ENCODE peak calls at places on chromosome 11, in six cellular contexts. One of them, this sample, is unnamed.

GRCh38 chr11:77370217-77370616 is 68.7 kb upstream of the GDPD4 start:
- DNase-seq in adrenal gland: no peak
- DNase-seq in lower leg skin: no peak
- DNase-seq in GM23338: peak
- DNase-seq in nephron progenitor cell: no peak
- DNase-seq in left lung: no peak
- DNase-seq in this sample: no peak

GRCh38 chr11:69166186-69167115 is 10.7 kb downstream of the SMIM38 start:
- DNase-seq in adrenal gland: peak
- DNase-seq in lower leg skin: no peak
- DNase-seq in GM23338: peak
- DNase-seq in nephron progenitor cell: no peak
- DNase-seq in left lung: peak
- DNase-seq in this sample: no peak

GRCh38 chr11:74773481-74773880 is 24.8 kb downstream of the RNF169 start:
- DNase-seq in adrenal gland: no peak
- DNase-seq in lower leg skin: no peak
- DNase-seq in GM23338: no peak
- DNase-seq in nephron progenitor cell: no peak
- DNase-seq in left lung: no peak
- DNase-seq in this sample: no peak

GRCh38 chr11:783581-784015 is 6.3 kb downstream of the CEND1 start:
- DNase-seq in adrenal gland: peak
- DNase-seq in lower leg skin: no peak
- DNase-seq in GM23338: peak
- DNase-seq in nephron progenitor cell: peak
- DNase-seq in left lung: peak
- DNase-seq in this sample: no peak

GRCh38 chr11:35042906-35043305 is 96.1 kb upstream of the CD44 start:
- DNase-seq in adrenal gland: no peak
- DNase-seq in lower leg skin: no peak
- DNase-seq in GM23338: no peak
- DNase-seq in nephron progenitor cell: no peak
- DNase-seq in left lung: no peak
- DNase-seq in this sample: no peak

GRCh38 chr11:13955971-13956421 is 6.5 kb upstream of the SPON1 start:
- DNase-seq in adrenal gland: peak
- DNase-seq in lower leg skin: peak
- DNase-seq in GM23338: peak
- DNase-seq in nephron progenitor cell: peak
- DNase-seq in left lung: peak
- DNase-seq in this sample: no peak

GRCh38 chr11:82889133-82890001 is 10.9 kb downstream of the PRCP start:
- DNase-seq in adrenal gland: no peak
- DNase-seq in lower leg skin: no peak
- DNase-seq in GM23338: no peak
- DNase-seq in nephron progenitor cell: peak
- DNase-seq in left lung: peak
- DNase-seq in this sample: no peak

GRCh38 chr11:130261546-130261945 is 53.2 kb downstream of the ZBTB44 start:
- DNase-seq in adrenal gland: no peak
- DNase-seq in lower leg skin: no peak
- DNase-seq in GM23338: no peak
- DNase-seq in nephron progenitor cell: no peak
- DNase-seq in left lung: no peak
- DNase-seq in this sample: no peak

GRCh38 chr11:20599424-20600346 is at the start of gene SLC6A5:
- DNase-seq in adrenal gland: peak
- DNase-seq in lower leg skin: no peak
- DNase-seq in GM23338: peak
- DNase-seq in nephron progenitor cell: peak
- DNase-seq in left lung: no peak
- DNase-seq in this sample: no peak

GRCh38 chr11:69647349-69647748 is 6.4 kb downstream of the CCND1 start:
- DNase-seq in adrenal gland: no peak
- DNase-seq in lower leg skin: no peak
- DNase-seq in GM23338: no peak
- DNase-seq in nephron progenitor cell: no peak
- DNase-seq in left lung: no peak
- DNase-seq in this sample: no peak

GRCh38 chr11:48088682-48089050 is 108.3 kb downstream of the PTPRJ start:
- DNase-seq in adrenal gland: no peak
- DNase-seq in lower leg skin: no peak
- DNase-seq in GM23338: no peak
- DNase-seq in nephron progenitor cell: no peak
- DNase-seq in left lung: no peak
- DNase-seq in this sample: no peak

GRCh38 chr11:30049214-30049613 is 32.4 kb upstream of the KCNA4 start:
- DNase-seq in adrenal gland: no peak
- DNase-seq in lower leg skin: no peak
- DNase-seq in GM23338: no peak
- DNase-seq in nephron progenitor cell: no peak
- DNase-seq in left lung: no peak
- DNase-seq in this sample: no peak
- TF ChIP-seq CTCF in adrenal gland: no peak
- TF ChIP-seq CTCF in lower leg skin: no peak
- TF ChIP-seq CTCF in GM23338: no peak
- TF ChIP-seq CTCF in nephron progenitor cell: no peak
- TF ChIP-seq CTCF in left lung: no peak
- TF ChIP-seq CTCF in this sample: no peak

GRCh38 chr11:63710476-63711217 is 29.3 kb downstream of the RTN3 start:
- DNase-seq in adrenal gland: no peak
- DNase-seq in lower leg skin: no peak
- DNase-seq in GM23338: no peak
- DNase-seq in nephron progenitor cell: no peak
- DNase-seq in left lung: no peak
- DNase-seq in this sample: no peak
- TF ChIP-seq CTCF in adrenal gland: no peak
- TF ChIP-seq CTCF in lower leg skin: no peak
- TF ChIP-seq CTCF in GM23338: peak
- TF ChIP-seq CTCF in nephron progenitor cell: no peak
- TF ChIP-seq CTCF in left lung: no peak
- TF ChIP-seq CTCF in this sample: no peak

DNA sequence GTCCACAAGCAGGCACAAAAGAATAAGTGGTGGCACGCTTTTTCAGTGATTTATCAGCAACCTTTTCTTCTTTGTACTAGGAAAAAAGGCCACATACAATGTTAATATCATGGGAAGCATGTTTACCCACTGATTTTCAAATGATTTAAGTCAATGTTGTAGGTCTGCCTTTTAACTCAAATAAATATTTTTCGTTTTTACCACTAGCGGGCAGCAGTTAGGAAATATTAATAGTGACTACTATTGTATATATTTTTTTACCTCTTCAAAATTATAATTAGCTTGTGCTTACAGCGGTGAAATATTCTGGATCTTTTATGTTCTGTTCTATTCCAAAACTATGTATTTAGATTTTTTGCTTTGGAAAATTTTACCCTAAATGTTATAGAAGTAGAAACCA is 6.4 kb upstream of the SLC17A6 start:
- DNase-seq in adrenal gland: no peak
- DNase-seq in lower leg skin: no peak
- DNase-seq in GM23338: no peak
- DNase-seq in nephron progenitor cell: no peak
- DNase-seq in left lung: no peak
- DNase-seq in this sample: no peak
- TF ChIP-seq CTCF in adrenal gland: no peak
- TF ChIP-seq CTCF in lower leg skin: no peak
- TF ChIP-seq CTCF in GM23338: no peak
- TF ChIP-seq CTCF in nephron progenitor cell: no peak
- TF ChIP-seq CTCF in left lung: no peak
- TF ChIP-seq CTCF in this sample: no peak

GRCh38 chr11:44034639-44035038 is 13.1 kb upstream of the ACCSL start:
- DNase-seq in adrenal gland: no peak
- DNase-seq in lower leg skin: no peak
- DNase-seq in GM23338: no peak
- DNase-seq in nephron progenitor cell: no peak
- DNase-seq in left lung: no peak
- DNase-seq in this sample: no peak

GRCh38 chr11:44033856-44034255 is 13.9 kb upstream of the ACCSL start:
- DNase-seq in adrenal gland: no peak
- DNase-seq in lower leg skin: no peak
- DNase-seq in GM23338: no peak
- DNase-seq in nephron progenitor cell: no peak
- DNase-seq in left lung: no peak
- DNase-seq in this sample: no peak

GRCh38 chr11:44036811-44037657 is 10.7 kb upstream of the ACCSL start:
- DNase-seq in adrenal gland: peak
- DNase-seq in lower leg skin: peak
- DNase-seq in GM23338: peak
- DNase-seq in nephron progenitor cell: peak
- DNase-seq in left lung: peak
- DNase-seq in this sample: no peak

GRCh38 chr11:44033411-44033850 is 14.3 kb upstream of the ACCSL start:
- DNase-seq in adrenal gland: no peak
- DNase-seq in lower leg skin: no peak
- DNase-seq in GM23338: no peak
- DNase-seq in nephron progenitor cell: no peak
- DNase-seq in left lung: no peak
- DNase-seq in this sample: no peak

DNA sequence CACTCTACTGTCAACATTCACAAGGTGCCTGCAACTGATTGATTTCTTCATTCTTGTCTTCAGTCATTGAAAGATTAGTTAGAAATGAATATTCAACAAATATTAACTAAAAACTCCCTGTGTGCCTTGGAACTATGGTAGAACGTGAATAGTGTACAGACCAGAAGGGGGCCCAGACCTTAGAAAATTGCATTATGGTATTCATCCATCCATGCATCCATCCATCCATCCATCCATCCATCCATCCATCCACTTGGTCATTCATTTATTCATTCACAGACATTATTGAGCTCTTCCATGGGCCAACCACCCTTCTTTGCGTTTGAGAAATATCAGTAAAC is 10.2 kb upstream of the ACCSL start:
- DNase-seq in adrenal gland: no peak
- DNase-seq in lower leg skin: no peak
- DNase-seq in GM23338: no peak
- DNase-seq in nephron progenitor cell: no peak
- DNase-seq in left lung: no peak
- DNase-seq in this sample: no peak
- TF ChIP-seq CTCF in adrenal gland: no peak
- TF ChIP-seq CTCF in lower leg skin: no peak
- TF ChIP-seq CTCF in GM23338: no peak
- TF ChIP-seq CTCF in nephron progenitor cell: peak
- TF ChIP-seq CTCF in left lung: no peak
- TF ChIP-seq CTCF in this sample: no peak

DNA sequence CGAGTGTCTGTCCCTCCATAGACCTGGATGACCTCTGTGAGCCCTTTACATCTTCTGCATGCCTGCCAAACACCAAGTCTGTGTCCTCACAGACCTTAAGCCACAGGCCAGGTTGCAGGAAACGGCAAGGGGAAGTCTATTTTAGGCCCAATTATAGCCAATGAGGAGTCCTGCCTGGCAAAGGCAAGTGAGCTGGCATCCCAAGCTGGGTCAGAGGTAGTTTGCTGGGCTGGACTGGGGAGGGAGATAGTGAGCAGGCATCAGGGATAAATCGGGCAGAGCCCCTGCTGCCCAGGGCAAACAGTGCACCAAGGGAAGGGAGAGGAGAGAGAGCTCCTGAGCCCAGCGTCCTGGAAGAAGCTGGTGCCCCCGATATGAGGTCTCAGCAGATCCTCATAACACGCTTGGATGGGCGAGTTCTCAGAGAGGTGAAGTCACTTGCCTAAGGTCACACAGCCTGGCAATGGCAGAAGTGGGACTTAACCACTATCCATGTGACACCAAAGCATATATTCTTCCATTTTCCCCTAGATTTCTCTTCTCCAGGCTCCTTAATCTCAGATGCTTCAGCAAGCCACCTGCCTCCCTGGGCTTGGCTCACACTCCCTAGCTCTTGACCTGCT is 3.7 kb upstream of the RELT start:
- DNase-seq in adrenal gland: no peak
- DNase-seq in lower leg skin: no peak
- DNase-seq in GM23338: peak
- DNase-seq in nephron progenitor cell: no peak
- DNase-seq in left lung: no peak
- DNase-seq in this sample: no peak
- TF ChIP-seq CTCF in adrenal gland: no peak
- TF ChIP-seq CTCF in lower leg skin: no peak
- TF ChIP-seq CTCF in GM23338: peak
- TF ChIP-seq CTCF in nephron progenitor cell: no peak
- TF ChIP-seq CTCF in left lung: no peak
- TF ChIP-seq CTCF in this sample: no peak

GRCh38 chr11:119134389-119134978 is 13.1 kb downstream of the HINFP start:
- DNase-seq in adrenal gland: no peak
- DNase-seq in lower leg skin: no peak
- DNase-seq in GM23338: peak
- DNase-seq in nephron progenitor cell: no peak
- DNase-seq in left lung: no peak
- DNase-seq in this sample: no peak
- TF ChIP-seq CTCF in adrenal gland: peak
- TF ChIP-seq CTCF in lower leg skin: no peak
- TF ChIP-seq CTCF in GM23338: peak
- TF ChIP-seq CTCF in nephron progenitor cell: peak
- TF ChIP-seq CTCF in left lung: peak
- TF ChIP-seq CTCF in this sample: no peak

DNA sequence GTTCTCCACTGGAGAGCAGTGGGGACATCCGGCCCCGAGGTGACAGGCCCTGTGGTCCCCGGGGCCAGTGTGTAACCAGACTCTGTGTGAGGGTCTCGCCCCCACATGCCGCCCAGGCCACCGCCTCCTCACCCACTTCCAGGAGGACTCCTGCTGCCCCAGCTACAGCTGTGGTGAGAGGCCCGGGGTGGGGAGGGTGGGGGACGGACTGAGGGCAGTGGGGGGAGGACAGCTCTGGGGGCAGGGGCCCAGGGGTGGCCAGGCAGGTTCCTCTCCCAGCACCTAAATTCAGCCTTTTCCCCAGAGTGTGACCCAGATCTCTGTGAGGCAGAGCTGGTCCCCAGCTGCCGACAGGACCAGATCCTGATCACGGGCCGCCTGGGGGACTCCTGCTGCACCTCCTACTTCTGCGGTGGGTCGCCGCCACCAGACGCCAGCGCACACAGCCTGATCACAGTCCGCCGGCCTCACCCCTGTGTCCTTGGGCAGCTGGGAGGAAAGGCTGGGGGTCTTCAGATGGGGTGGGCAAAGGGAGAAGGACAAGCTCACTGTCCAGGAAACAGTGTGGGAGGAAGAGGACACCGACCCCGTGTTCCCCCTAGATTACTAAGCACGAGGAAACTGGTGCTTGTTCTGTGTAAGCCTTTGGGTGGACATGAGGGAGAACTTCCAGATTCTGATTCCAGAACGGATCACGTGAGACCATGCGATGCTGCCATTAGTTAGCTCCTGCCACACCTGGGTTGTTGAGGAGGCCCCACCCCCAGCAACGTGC is 84.4 kb upstream of the MYOD1 start:
- DNase-seq in adrenal gland: no peak
- DNase-seq in lower leg skin: no peak
- DNase-seq in GM23338: no peak
- DNase-seq in nephron progenitor cell: no peak
- DNase-seq in left lung: no peak
- DNase-seq in this sample: no peak
- TF ChIP-seq CTCF in adrenal gland: no peak
- TF ChIP-seq CTCF in lower leg skin: no peak
- TF ChIP-seq CTCF in GM23338: no peak
- TF ChIP-seq CTCF in nephron progenitor cell: no peak
- TF ChIP-seq CTCF in left lung: no peak
- TF ChIP-seq CTCF in this sample: no peak

GRCh38 chr11:2691991-2692841 is 7.6 kb downstream of the KCNQ1OT1 start:
- DNase-seq in adrenal gland: peak
- DNase-seq in lower leg skin: no peak
- DNase-seq in GM23338: peak
- DNase-seq in nephron progenitor cell: no peak
- DNase-seq in left lung: peak
- DNase-seq in this sample: no peak
- TF ChIP-seq CTCF in adrenal gland: no peak
- TF ChIP-seq CTCF in lower leg skin: no peak
- TF ChIP-seq CTCF in GM23338: peak
- TF ChIP-seq CTCF in nephron progenitor cell: no peak
- TF ChIP-seq CTCF in left lung: no peak
- TF ChIP-seq CTCF in this sample: no peak

GRCh38 chr11:81420668-81421550 is 1312.8 kb downstream of the FAM181B start:
- DNase-seq in adrenal gland: no peak
- DNase-seq in lower leg skin: no peak
- DNase-seq in GM23338: peak
- DNase-seq in nephron progenitor cell: no peak
- DNase-seq in left lung: no peak
- DNase-seq in this sample: no peak
- TF ChIP-seq CTCF in adrenal gland: no peak
- TF ChIP-seq CTCF in lower leg skin: no peak
- TF ChIP-seq CTCF in GM23338: peak
- TF ChIP-seq CTCF in nephron progenitor cell: no peak
- TF ChIP-seq CTCF in left lung: no peak
- TF ChIP-seq CTCF in this sample: no peak